ENCODE peak calls at places on chromosomes 1 and 21, in six cellular contexts. J, Z, N, T, V and I are unnamed samples.
A peak's percentile ranks its signal among the peaks of the same experiment; 100 is the strongest.

GRCh38 chr1:109498161-109498801 is 4.4 kb downstream of the CYB561D1 start:
- DNase-seq in J (peak; percentile 48), Z (peak; percentile 25), V (no peak), T (peak; percentile 48), N (no peak), I (peak; percentile 48)

GRCh38 chr1:27145934-27146354 is 9.0 kb downstream of the SLC9A1 start:
- DNase-seq in V (no peak), J (no peak), N (peak; percentile 36), T (peak; percentile 59), Z (peak; percentile 77), I (peak; percentile 91)

GRCh38 chr1:171841931-171842723 is 829 bp downstream of the DNM3 start:
- DNase-seq in V (no peak), J (peak; percentile 15), N (no peak), T (no peak), Z (peak; percentile 4), I (peak; percentile 24)

GRCh38 chr1:212718499-212718898 is 18.9 kb upstream of the BATF3 start:
- DNase-seq in V (no peak), J (peak; percentile 24), T (peak; percentile 39), N (no peak), Z (peak; percentile 53), I (peak; percentile 25)

GRCh38 chr1:32464191-32464715 is 619 bp upstream of the ZBTB8B start:
- DNase-seq in T (no peak), J (peak; percentile 42), V (no peak), Z (peak; percentile 13), N (no peak), I (peak; percentile 6)

GRCh38 chr1:218711884-218712674 is 366.9 kb downstream of the TGFB2 start:
- DNase-seq in J (peak; percentile 26), V (no peak), N (no peak), Z (peak; percentile 83), T (peak; percentile 44), I (no peak)

GRCh38 chr1:109897244-109897955 is 13.2 kb upstream of the CSF1 start:
- DNase-seq in Z (no peak), J (no peak), V (no peak), N (no peak), T (no peak), I (no peak)

GRCh38 chr1:17168480-17168878 is 36.4 kb upstream of the PADI1 start:
- DNase-seq in T (peak; percentile 70), Z (peak; percentile 48), J (no peak), V (no peak), N (no peak), I (peak; percentile 72)

GRCh38 chr1:101136739-101137138 is 100.1 kb upstream of the S1PR1 start:
- DNase-seq in V (peak; percentile 68), Z (peak; percentile 44), J (peak; percentile 91), T (peak; percentile 54), N (no peak), I (no peak)

GRCh38 chr1:25245393-25245792 is 1.9 kb downstream of the RSRP1 start:
- DNase-seq in T (no peak), J (no peak), V (no peak), Z (no peak), N (no peak), I (no peak)

GRCh38 chr1:15915991-15916390 is 59.9 kb downstream of the ZBTB17 start:
- DNase-seq in N (no peak), Z (peak; percentile 52), J (no peak), T (no peak), V (no peak), I (peak; percentile 15)

GRCh38 chr1:30515746-30516504 is 207.5 kb downstream of the MATN1 start:
- DNase-seq in V (no peak), J (no peak), T (no peak), Z (no peak), N (no peak), I (no peak)

GRCh38 chr21:27631471-27631870 is 664.6 kb upstream of the ADAMTS5 start:
- DNase-seq in N (no peak), V (no peak), J (no peak), T (peak; percentile 42), Z (peak; percentile 5), I (peak; percentile 61)

GRCh38 chr1:204001166-204001901 is 71.6 kb upstream of the SOX13 start:
- DNase-seq in T (no peak), N (no peak), V (no peak), Z (no peak), J (no peak), I (no peak)

GRCh38 chr1:6999826-7000225 is 214.6 kb downstream of the CAMTA1 start:
- DNase-seq in Z (no peak), N (no peak), T (no peak), J (no peak), V (no peak), I (no peak)

GRCh38 chr1:9890224-9890731 is 19.8 kb downstream of the CTNNBIP1 start:
- DNase-seq in V (no peak), Z (peak; percentile 83), J (peak; percentile 63), T (peak; percentile 86), N (no peak), I (peak; percentile 79)

GRCh38 chr21:42221581-42222345 is 2.8 kb downstream of the ABCG1 start:
- DNase-seq in T (peak; percentile 87), V (no peak), N (no peak), J (peak; percentile 69), Z (peak; percentile 65), I (no peak)

GRCh38 chr21:17903029-17903806 is 84.1 kb upstream of the C21orf91 start:
- DNase-seq in J (peak; percentile 29), V (no peak), Z (peak; percentile 73), N (no peak), T (peak; percentile 60), I (peak; percentile 87)

GRCh38 chr1:110734146-110734680 is 59.5 kb upstream of the KCNA3 start:
- DNase-seq in V (no peak), T (no peak), N (no peak), Z (no peak), J (no peak), I (no peak)

GRCh38 chr1:93222987-93223675 is 42.6 kb downstream of the CCDC18 start:
- DNase-seq in J (peak; percentile 8), N (no peak), V (no peak), T (no peak), Z (no peak), I (no peak)

GRCh38 chr1:185232874-185233273 is 75.9 kb downstream of the SWT1 start:
- DNase-seq in T (no peak), N (no peak), V (no peak), J (no peak), Z (no peak), I (no peak)

GRCh38 chr1:3651011-3651938 is 1.0 kb upstream of the TP73 start:
- DNase-seq in N (no peak), J (no peak), T (peak; percentile 7), Z (no peak), V (no peak), I (peak; percentile 11)

GRCh38 chr1:41322835-41323234 is 38.4 kb upstream of the FOXO6 start:
- DNase-seq in Z (peak; percentile 5), T (peak; percentile 50), J (peak; percentile 24), N (no peak), V (no peak), I (peak; percentile 31)

GRCh38 chr1:195584870-195585624 is 1023.2 kb downstream of the KCNT2 start:
- DNase-seq in J (no peak), V (no peak), N (no peak), Z (no peak), T (no peak), I (no peak)

GRCh38 chr1:185257947-185258203 is 59.2 kb downstream of the IVNS1ABP start:
- DNase-seq in T (peak; percentile 63), V (no peak), J (no peak), Z (peak; percentile 11), N (no peak), I (peak; percentile 41)

GRCh38 chr1:66147226-66147625 is 354.5 kb downstream of the PDE4B start:
- DNase-seq in Z (no peak), T (no peak), J (no peak), N (no peak), V (no peak), I (no peak)

GRCh38 chr1:212286437-212287131 is 1.4 kb downstream of the PPP2R5A start:
- DNase-seq in T (no peak), V (no peak), J (peak; percentile 59), N (no peak), Z (peak; percentile 27), I (peak; percentile 56)

GRCh38 chr1:245704765-245705164 is 550.0 kb downstream of the KIF26B start:
- DNase-seq in T (peak; percentile 57), N (no peak), Z (peak; percentile 41), V (no peak), J (no peak), I (no peak)

GRCh38 chr1:214520544-214521165 is 30.7 kb downstream of the PTPN14 start:
- DNase-seq in N (no peak), J (no peak), T (no peak), V (no peak), Z (no peak), I (no peak)

GRCh38 chr1:188723332-188724020 is 1754.2 kb downstream of the BRINP3 start:
- DNase-seq in T (no peak), Z (no peak), N (no peak), J (peak; percentile 57), V (no peak), I (no peak)

DNA sequence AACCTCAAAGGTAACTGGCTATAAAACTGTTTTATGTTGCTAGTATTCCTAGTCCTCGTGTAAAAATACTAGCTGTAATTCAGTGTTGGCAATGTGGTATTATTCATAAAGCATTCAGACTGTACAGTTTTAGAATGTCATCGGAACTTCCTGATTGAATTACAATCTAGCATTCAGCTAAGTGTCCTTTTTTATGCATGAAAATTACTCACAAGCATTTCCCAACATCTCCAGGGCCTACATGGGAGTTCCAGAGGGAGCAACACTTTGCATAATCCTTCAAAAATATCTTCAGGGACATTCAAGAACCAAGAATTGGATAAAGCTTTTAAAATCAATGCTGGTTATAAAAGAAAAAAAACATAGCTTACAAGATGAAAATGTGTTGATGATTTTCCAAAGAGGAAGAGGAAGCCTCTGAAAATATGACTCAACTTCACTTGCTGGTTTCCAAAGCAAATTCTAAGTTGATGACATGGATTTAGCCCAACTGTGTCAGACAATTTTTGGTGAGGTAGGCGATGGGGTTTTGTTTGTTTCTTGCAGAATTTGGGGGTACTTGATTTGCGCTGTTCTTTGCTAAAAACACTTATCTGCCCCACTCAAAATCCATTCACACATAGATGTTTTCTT is 137.8 kb downstream of the SLC44A5 start:
- DNase-seq in J (peak; percentile 80), T (no peak), V (no peak), Z (no peak), N (no peak), I (no peak)
- H3K4me1 ChIP-seq in J (peaks cover 23% of the 10 kb centered on the region), T (no peaks in the 10 kb centered on the region), V (no peaks in the 10 kb centered on the region), Z (no peaks in the 10 kb centered on the region), N (no peaks in the 10 kb centered on the region), I (no peaks in the 10 kb centered on the region)

GRCh38 chr21:14080764-14081096 is 130.0 kb downstream of the LIPI start:
- DNase-seq in J (no peak), V (no peak), N (no peak), T (no peak), Z (no peak), I (no peak)
- H3K9me3 ChIP-seq in J (peaks cover 4% of the 10 kb centered on the region), V (peaks cover 4% of the 10 kb centered on the region), N (peaks cover 14% of the 10 kb centered on the region), T (no peaks in the 10 kb centered on the region), Z (no peaks in the 10 kb centered on the region), I (no peaks in the 10 kb centered on the region)

GRCh38 chr1:11979453-11979817 is 809 bp upstream of the MFN2 start:
- DNase-seq in J (no peak), Z (no peak), V (no peak), T (no peak), N (peak; percentile 9), I (no peak)
- H3K4me1 ChIP-seq in J (peaks cover 16% of the 10 kb centered on the region), Z (peaks cover 16% of the 10 kb centered on the region), V (peaks cover 6% of the 10 kb centered on the region), T (peaks cover 14% of the 10 kb centered on the region), N (peaks cover 11% of the 10 kb centered on the region), I (peaks cover 37% of the 10 kb centered on the region)

DNA sequence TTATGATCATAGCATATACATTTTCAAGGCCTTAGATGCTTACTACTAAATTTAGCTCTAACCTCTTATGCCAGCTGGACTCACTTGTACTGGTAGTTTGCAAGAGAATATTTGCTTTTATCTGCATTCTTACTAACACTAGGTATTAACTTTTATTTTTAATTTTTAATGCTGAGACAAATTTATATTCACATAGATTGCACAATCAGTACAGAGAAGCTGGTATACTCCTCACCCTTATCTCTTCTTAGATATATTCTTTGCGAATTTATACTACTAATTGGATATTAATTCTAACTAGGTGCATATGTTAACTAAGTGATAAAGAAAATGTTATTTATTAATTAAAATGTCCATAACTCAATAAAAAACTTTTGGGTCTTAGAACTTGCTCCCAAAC is 561.8 kb upstream of the PRMT6 start:
- DNase-seq in J (no peak), Z (no peak), T (no peak), N (no peak), V (no peak), I (no peak)
- H3K9me3 ChIP-seq in J (no peaks in the 10 kb centered on the region), Z (no peaks in the 10 kb centered on the region), T (no peaks in the 10 kb centered on the region), N (no peaks in the 10 kb centered on the region), V (no peaks in the 10 kb centered on the region), I (no peaks in the 10 kb centered on the region)